ENCODE peak calls at places on chromosomes 3 and 15, in seven cellular contexts. One of them, this sample, is unnamed.
A peak's percentile ranks its signal among the peaks of the same experiment; 100 is the strongest.

GRCh38 chr15:70399204-70399603 is 301.5 kb upstream of the TLE3 start:
- DNase-seq in sigmoid colon: no peak
- DNase-seq in GM06990: no peak
- DNase-seq in fibroblast of mammary gland: no peak
- DNase-seq in pancreas: no peak
- DNase-seq in GM12864: no peak
- DNase-seq in GM23338: no peak
- DNase-seq in this sample: no peak

GRCh38 chr3:5520237-5520636 is 332.7 kb downstream of the EDEM1 start:
- DNase-seq in sigmoid colon: no peak
- DNase-seq in GM06990: no peak
- DNase-seq in fibroblast of mammary gland: no peak
- DNase-seq in pancreas: no peak
- DNase-seq in GM12864: no peak
- DNase-seq in GM23338: no peak
- DNase-seq in this sample: peak; percentile 4

GRCh38 chr3:101940521-101940992 is 91.2 kb downstream of the NFKBIZ start:
- DNase-seq in sigmoid colon: peak; percentile 76
- DNase-seq in GM06990: no peak
- DNase-seq in fibroblast of mammary gland: peak; percentile 96
- DNase-seq in pancreas: no peak
- DNase-seq in GM12864: no peak
- DNase-seq in GM23338: peak; percentile 62
- DNase-seq in this sample: peak; percentile 34

GRCh38 chr3:117892431-117892841 is 1142.2 kb downstream of the IGSF11 start:
- DNase-seq in sigmoid colon: no peak
- DNase-seq in GM06990: no peak
- DNase-seq in fibroblast of mammary gland: peak; percentile 70
- DNase-seq in pancreas: no peak
- DNase-seq in GM12864: no peak
- DNase-seq in GM23338: no peak
- DNase-seq in this sample: no peak

GRCh38 chr15:40420793-40421192 is 15.2 kb downstream of the IVD start:
- DNase-seq in sigmoid colon: no peak
- DNase-seq in GM06990: no peak
- DNase-seq in fibroblast of mammary gland: no peak
- DNase-seq in pancreas: peak; percentile 78
- DNase-seq in GM12864: no peak
- DNase-seq in GM23338: no peak
- DNase-seq in this sample: peak; percentile 66

GRCh38 chr3:81823882-81824395 is 62.5 kb upstream of the GBE1 start:
- DNase-seq in sigmoid colon: no peak
- DNase-seq in GM06990: no peak
- DNase-seq in fibroblast of mammary gland: peak; percentile 23
- DNase-seq in pancreas: no peak
- DNase-seq in GM12864: peak; percentile 45
- DNase-seq in GM23338: peak; percentile 55
- DNase-seq in this sample: no peak

GRCh38 chr15:66721954-66722353 is 19.9 kb downstream of the SMAD6 start:
- DNase-seq in sigmoid colon: no peak
- DNase-seq in GM06990: no peak
- DNase-seq in fibroblast of mammary gland: no peak
- DNase-seq in pancreas: no peak
- DNase-seq in GM12864: no peak
- DNase-seq in GM23338: no peak
- DNase-seq in this sample: no peak

GRCh38 chr3:29683306-29683993 is 402.6 kb downstream of the RBMS3 start:
- DNase-seq in sigmoid colon: no peak
- DNase-seq in GM06990: peak; percentile 39
- DNase-seq in fibroblast of mammary gland: peak; percentile 59
- DNase-seq in pancreas: no peak
- DNase-seq in GM12864: no peak
- DNase-seq in GM23338: no peak
- DNase-seq in this sample: no peak

DNA sequence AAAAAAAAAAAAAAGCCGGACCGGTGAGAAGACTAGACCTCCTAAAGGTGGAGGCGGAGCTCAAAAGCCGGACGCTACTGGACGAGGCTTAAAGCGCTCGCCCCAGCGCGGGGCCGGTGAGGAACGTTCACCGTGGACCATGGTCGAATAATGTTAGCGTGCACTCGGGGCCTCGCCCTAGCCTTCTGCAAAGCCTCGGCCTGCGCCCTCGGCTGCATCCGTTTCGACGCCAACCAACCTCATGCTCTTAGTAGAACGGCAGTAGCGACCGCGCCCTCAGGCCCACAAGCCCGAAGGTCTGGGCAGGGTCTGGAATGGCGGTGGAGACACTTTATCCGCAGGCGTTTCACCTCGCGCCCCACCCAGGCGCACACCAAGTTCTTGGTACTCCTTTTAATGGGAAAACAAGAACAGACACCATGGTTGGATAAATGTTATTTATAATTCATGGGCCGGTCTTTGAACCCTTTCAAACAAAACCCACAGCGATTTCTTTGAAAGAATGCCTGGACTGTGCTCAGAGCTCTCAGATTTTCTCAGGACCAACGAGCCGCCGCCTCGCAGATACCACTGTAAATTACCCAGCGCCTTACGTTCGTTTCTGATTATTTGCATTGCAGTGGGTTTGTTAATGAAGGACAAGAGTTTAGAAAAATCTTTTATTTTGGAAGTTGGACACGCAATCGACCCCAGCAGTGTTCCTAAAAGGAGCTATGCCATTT is 1.3 kb upstream of the ISL2 start:
- DNase-seq in sigmoid colon: peak; percentile 68
- DNase-seq in GM06990: peak; percentile 40
- DNase-seq in fibroblast of mammary gland: no peak
- DNase-seq in pancreas: no peak
- DNase-seq in GM12864: no peak
- DNase-seq in GM23338: peak; percentile 80
- DNase-seq in this sample: peak; percentile 72
- H3K4me3 ChIP-seq in sigmoid colon: peak overlapping the region; percentile 50
- H3K4me3 ChIP-seq in GM06990: peak overlapping the region; percentile 74
- H3K4me3 ChIP-seq in fibroblast of mammary gland: no peak overlapping the region
- H3K4me3 ChIP-seq in pancreas: no peak overlapping the region
- H3K4me3 ChIP-seq in GM12864: peak overlapping the region; percentile 72
- H3K4me3 ChIP-seq in GM23338: peak overlapping the region; percentile 52
- H3K4me3 ChIP-seq in this sample: peak overlapping the region; percentile 39

DNA sequence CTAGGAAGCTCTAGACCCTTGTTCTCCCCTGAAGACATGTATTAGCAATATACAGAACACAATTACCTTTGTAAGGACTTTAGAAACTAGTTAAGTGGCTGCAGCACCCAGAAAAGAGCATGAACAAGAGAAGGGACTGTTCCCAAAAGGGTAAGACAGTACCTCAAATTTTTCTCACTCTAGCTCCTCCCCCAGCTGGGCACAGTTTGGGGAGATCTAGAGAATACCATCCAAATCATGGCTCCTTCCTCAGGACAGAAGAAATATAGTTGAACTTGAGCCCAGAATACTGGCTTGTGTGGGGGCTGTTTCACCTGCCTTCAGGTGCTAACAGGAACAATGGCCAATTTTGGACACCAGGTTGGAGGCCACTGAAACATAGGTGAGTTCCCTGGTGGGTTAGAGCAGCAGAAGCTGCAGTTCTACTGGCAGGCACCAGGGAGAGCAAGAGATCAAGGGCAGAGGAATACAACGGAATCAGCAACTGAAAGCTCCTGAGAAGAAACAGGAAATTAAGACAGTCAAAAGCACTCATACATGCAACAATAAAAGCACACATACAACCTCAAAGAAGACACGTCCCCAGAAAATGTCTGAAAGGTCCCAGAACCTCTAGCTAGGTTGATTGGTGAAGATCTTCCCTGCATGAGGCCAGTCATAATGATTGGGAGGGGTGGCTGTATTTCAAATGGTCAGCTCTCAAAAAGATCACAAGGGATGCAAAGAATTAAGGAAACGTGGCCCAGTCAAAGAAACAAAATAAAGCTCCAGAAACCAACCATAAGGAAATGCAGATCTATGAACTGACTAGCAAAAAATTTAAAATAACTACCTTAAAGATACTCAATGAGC is 104.9 kb upstream of the ASB14 start:
- DNase-seq in sigmoid colon: no peak
- DNase-seq in GM06990: no peak
- DNase-seq in fibroblast of mammary gland: peak; percentile 61
- DNase-seq in pancreas: peak; percentile 39
- DNase-seq in GM12864: peak; percentile 49
- DNase-seq in GM23338: peak; percentile 82
- DNase-seq in this sample: peak; percentile 35
- H3K4me3 ChIP-seq in sigmoid colon: no peak overlapping the region
- H3K4me3 ChIP-seq in GM06990: no peak overlapping the region
- H3K4me3 ChIP-seq in fibroblast of mammary gland: no peak overlapping the region
- H3K4me3 ChIP-seq in pancreas: no peak overlapping the region
- H3K4me3 ChIP-seq in GM12864: no peak overlapping the region
- H3K4me3 ChIP-seq in GM23338: no peak overlapping the region
- H3K4me3 ChIP-seq in this sample: no peak overlapping the region

GRCh38 chr3:170132335-170132734 is 49.2 kb downstream of the PHC3 start:
- DNase-seq in sigmoid colon: no peak
- DNase-seq in GM06990: peak; percentile 34
- DNase-seq in fibroblast of mammary gland: peak; percentile 50
- DNase-seq in pancreas: no peak
- DNase-seq in GM12864: no peak
- DNase-seq in GM23338: no peak
- DNase-seq in this sample: no peak
- H3K4me3 ChIP-seq in sigmoid colon: no peak overlapping the region
- H3K4me3 ChIP-seq in GM06990: no peak overlapping the region
- H3K4me3 ChIP-seq in fibroblast of mammary gland: no peak overlapping the region
- H3K4me3 ChIP-seq in pancreas: no peak overlapping the region
- H3K4me3 ChIP-seq in GM12864: no peak overlapping the region
- H3K4me3 ChIP-seq in GM23338: no peak overlapping the region
- H3K4me3 ChIP-seq in this sample: no peak overlapping the region

DNA sequence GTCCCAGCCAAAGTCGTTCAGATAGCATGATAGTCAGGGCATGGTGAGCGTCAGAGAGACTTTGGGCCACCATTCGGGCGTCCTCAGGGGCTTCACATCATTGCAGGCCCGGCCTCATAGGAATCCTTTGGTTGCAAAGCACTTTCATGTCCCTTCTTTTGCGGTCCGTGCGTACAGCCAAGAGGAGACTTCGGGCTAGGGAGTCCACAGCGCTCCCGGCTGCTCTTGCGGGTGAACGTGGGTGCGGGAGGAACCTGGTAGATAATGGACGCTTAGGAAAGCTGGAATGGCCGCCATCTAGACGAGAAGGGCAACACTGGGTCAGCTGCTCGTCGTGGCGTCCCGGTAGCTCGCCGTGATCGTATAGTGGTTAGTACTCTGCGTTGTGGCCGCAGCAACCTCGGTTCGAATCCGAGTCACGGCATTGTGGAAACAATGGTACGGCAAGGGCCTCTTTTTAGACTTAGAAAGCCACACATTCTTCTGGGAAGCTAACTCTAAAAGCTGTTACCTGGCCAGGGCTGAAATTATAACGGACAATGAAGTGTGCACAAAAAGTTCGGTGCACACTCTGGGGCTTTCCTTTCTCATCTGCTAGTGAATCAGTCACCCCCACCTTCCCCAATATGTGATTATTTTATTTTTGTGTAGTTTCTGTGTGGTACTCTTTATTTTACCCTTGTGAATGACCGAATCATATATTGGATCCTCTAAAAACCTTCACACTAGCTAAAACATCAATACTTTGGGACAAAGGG is 13.2 kb upstream of the SHF start:
- DNase-seq in sigmoid colon: peak; percentile 91
- DNase-seq in GM06990: peak; percentile 89
- DNase-seq in fibroblast of mammary gland: peak; percentile 88
- DNase-seq in pancreas: peak; percentile 79
- DNase-seq in GM12864: peak; percentile 62
- DNase-seq in GM23338: peak; percentile 80
- DNase-seq in this sample: peak; percentile 44
- H3K4me3 ChIP-seq in sigmoid colon: peak overlapping the region; percentile 62
- H3K4me3 ChIP-seq in GM06990: peak overlapping the region; percentile 66
- H3K4me3 ChIP-seq in fibroblast of mammary gland: peak overlapping the region; percentile 67
- H3K4me3 ChIP-seq in pancreas: peak overlapping the region; percentile 43
- H3K4me3 ChIP-seq in GM12864: peak overlapping the region; percentile 65
- H3K4me3 ChIP-seq in GM23338: peak overlapping the region; percentile 96
- H3K4me3 ChIP-seq in this sample: peak overlapping the region; percentile 85

DNA sequence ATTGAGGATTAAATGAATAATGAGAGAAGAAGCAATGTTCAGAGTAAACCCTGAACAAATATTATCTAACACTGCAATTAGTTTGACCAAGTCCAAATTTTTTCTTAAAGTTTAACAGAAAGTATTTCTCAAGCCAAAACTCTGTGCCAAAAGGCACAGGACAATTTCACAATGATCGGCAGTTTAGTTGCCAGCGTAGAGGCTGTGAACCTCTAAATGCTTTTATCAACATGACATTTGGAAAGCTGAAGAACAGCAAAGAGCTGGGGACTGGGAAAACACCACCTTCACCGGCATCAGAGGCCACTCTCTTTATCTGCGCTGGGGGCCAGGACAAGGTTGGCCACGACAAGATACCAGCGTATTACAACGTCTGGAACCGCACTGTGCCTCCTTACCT is 125.6 kb downstream of the ADAMTS17 start:
- DNase-seq in sigmoid colon: no peak
- DNase-seq in GM06990: no peak
- DNase-seq in fibroblast of mammary gland: no peak
- DNase-seq in pancreas: peak; percentile 61
- DNase-seq in GM12864: no peak
- DNase-seq in GM23338: no peak
- DNase-seq in this sample: no peak
- H3K4me3 ChIP-seq in sigmoid colon: no peak overlapping the region
- H3K4me3 ChIP-seq in GM06990: no peak overlapping the region
- H3K4me3 ChIP-seq in fibroblast of mammary gland: no peak overlapping the region
- H3K4me3 ChIP-seq in pancreas: no peak overlapping the region
- H3K4me3 ChIP-seq in GM12864: no peak overlapping the region
- H3K4me3 ChIP-seq in GM23338: no peak overlapping the region
- H3K4me3 ChIP-seq in this sample: no peak overlapping the region

GRCh38 chr15:49908571-49909295 is 210.3 kb downstream of the ATP8B4 start:
- DNase-seq in sigmoid colon: no peak
- DNase-seq in GM06990: no peak
- DNase-seq in fibroblast of mammary gland: no peak
- DNase-seq in pancreas: no peak
- DNase-seq in GM12864: no peak
- DNase-seq in GM23338: no peak
- DNase-seq in this sample: no peak
- H3K4me3 ChIP-seq in sigmoid colon: no peak overlapping the region
- H3K4me3 ChIP-seq in GM06990: no peak overlapping the region
- H3K4me3 ChIP-seq in fibroblast of mammary gland: no peak overlapping the region
- H3K4me3 ChIP-seq in pancreas: no peak overlapping the region
- H3K4me3 ChIP-seq in GM12864: no peak overlapping the region
- H3K4me3 ChIP-seq in GM23338: no peak overlapping the region
- H3K4me3 ChIP-seq in this sample: no peak overlapping the region

GRCh38 chr15:31214158-31214863 is 112.3 kb upstream of the KLF13 start:
- DNase-seq in sigmoid colon: no peak
- DNase-seq in GM06990: no peak
- DNase-seq in fibroblast of mammary gland: no peak
- DNase-seq in pancreas: no peak
- DNase-seq in GM12864: no peak
- DNase-seq in GM23338: no peak
- DNase-seq in this sample: no peak
- H3K4me3 ChIP-seq in sigmoid colon: no peak overlapping the region
- H3K4me3 ChIP-seq in GM06990: no peak overlapping the region
- H3K4me3 ChIP-seq in fibroblast of mammary gland: no peak overlapping the region
- H3K4me3 ChIP-seq in pancreas: no peak overlapping the region
- H3K4me3 ChIP-seq in GM12864: no peak overlapping the region
- H3K4me3 ChIP-seq in GM23338: no peak overlapping the region
- H3K4me3 ChIP-seq in this sample: no peak overlapping the region